ENCODE peak calls at places on chromosomes 2 and 18, in four cellular contexts. H is upper lobe of right lung; K is tibial artery; Y is CD8-positive, alpha-beta memory T cell. D is an unnamed sample.

GRCh38 chr2:156944871-156945270 is 312.6 kb upstream of the GALNT5 start:
- DNase-seq in H (no peak), K (no peak), Y (no peak), D (no peak)

GRCh38 chr2:27753744-27754588 is 17.6 kb upstream of the MRPL33 start:
- DNase-seq in H (peak; percentile 92), K (peak; percentile 85), Y (peak; percentile 78), D (peak; percentile 82)

GRCh38 chr2:151670346-151670745 is 63.9 kb downstream of the NEB start:
- DNase-seq in H (no peak), K (no peak), Y (no peak), D (no peak)

GRCh38 chr2:112151701-112152440 is 13.7 kb downstream of the FBLN7 start:
- DNase-seq in H (peak; percentile 32), K (peak; percentile 28), Y (no peak), D (peak; percentile 40)

GRCh38 chr2:2913601-2914120 is 464.0 kb downstream of the EIPR1 start:
- DNase-seq in H (no peak), K (peak; percentile 40), Y (no peak), D (no peak)

GRCh38 chr2:27040282-27040681 is 7.5 kb downstream of the TMEM214 start:
- DNase-seq in H (no peak), K (no peak), Y (no peak), D (no peak)

GRCh38 chr2:239881031-239881471 is 144.1 kb downstream of the NDUFA10 start:
- DNase-seq in H (no peak), K (peak; percentile 37), Y (no peak), D (peak; percentile 61)

GRCh38 chr18:51506811-51507210 is 309.3 kb upstream of the MEX3C start:
- DNase-seq in H (no peak), K (no peak), Y (no peak), D (no peak)

GRCh38 chr2:131584380-131584779 is 56.7 kb downstream of the CCDC74A start:
- DNase-seq in H (no peak), K (no peak), Y (no peak), D (no peak)

GRCh38 chr2:222203031-222203430 is 95.8 kb downstream of the PAX3 start:
- DNase-seq in H (no peak), K (no peak), Y (no peak), D (no peak)

GRCh38 chr18:56479836-56480235 is 158.6 kb downstream of the TXNL1 start:
- DNase-seq in H (no peak), K (no peak), Y (no peak), D (no peak)

GRCh38 chr2:25483584-25484266 is 142.0 kb upstream of the DNMT3A start:
- DNase-seq in H (no peak), K (no peak), Y (no peak), D (no peak)

GRCh38 chr18:51757525-51757924 is 560.0 kb upstream of the MEX3C start:
- DNase-seq in H (no peak), K (no peak), Y (no peak), D (no peak)

GRCh38 chr2:229342376-229342775 is 71.3 kb upstream of the PID1 start:
- DNase-seq in H (peak; percentile 76), K (no peak), Y (no peak), D (no peak)

GRCh38 chr2:64268330-64268729 is 124.1 kb upstream of the PELI1 start:
- DNase-seq in H (no peak), K (no peak), Y (no peak), D (no peak)

GRCh38 chr2:71190959-71191943 is 35.7 kb downstream of the PAIP2B start:
- DNase-seq in H (no peak), K (no peak), Y (no peak), D (no peak)

GRCh38 chr2:21367421-21367820 is 243.7 kb downstream of the TDRD15 start:
- DNase-seq in H (no peak), K (no peak), Y (no peak), D (no peak)

GRCh38 chr2:110858135-110858737 is 125.9 kb downstream of the ACOXL start:
- DNase-seq in H (no peak), K (no peak), Y (peak; percentile 89), D (no peak)

GRCh38 chr2:209908511-209908910 is 93.9 kb upstream of the RPE start:
- DNase-seq in H (no peak), K (no peak), Y (no peak), D (no peak)

GRCh38 chr2:44844651-44845270 is 96.7 kb upstream of the SIX3 start:
- DNase-seq in H (no peak), K (no peak), Y (no peak), D (no peak)

GRCh38 chr2:217471329-217471728 is 531.5 kb downstream of the TNS1 start:
- DNase-seq in H (no peak), K (no peak), Y (no peak), D (no peak)

GRCh38 chr2:119683717-119684443 is 4.9 kb downstream of the TMEM177 start:
- DNase-seq in H (no peak), K (peak; percentile 29), Y (no peak), D (no peak)

GRCh38 chr2:19021100-19021476 is 337.3 kb downstream of the OSR1 start:
- DNase-seq in H (no peak), K (no peak), Y (no peak), D (no peak)

GRCh38 chr2:208311954-208312353 is 45.9 kb downstream of the PIKFYVE start:
- DNase-seq in H (no peak), K (no peak), Y (no peak), D (no peak)

GRCh38 chr2:86037141-86037794 is 68.4 kb downstream of the POLR1A start:
- DNase-seq in H (peak; percentile 89), K (peak; percentile 82), Y (peak; percentile 75), D (no peak)

GRCh38 chr2:236617796-236618195 is 48.2 kb downstream of the ACKR3 start:
- DNase-seq in H (no peak), K (no peak), Y (no peak), D (no peak)
- H3K4me3 ChIP-seq in H (no peak overlapping the region), K (no peak overlapping the region), Y (no peak overlapping the region), D (no peak overlapping the region)

DNA sequence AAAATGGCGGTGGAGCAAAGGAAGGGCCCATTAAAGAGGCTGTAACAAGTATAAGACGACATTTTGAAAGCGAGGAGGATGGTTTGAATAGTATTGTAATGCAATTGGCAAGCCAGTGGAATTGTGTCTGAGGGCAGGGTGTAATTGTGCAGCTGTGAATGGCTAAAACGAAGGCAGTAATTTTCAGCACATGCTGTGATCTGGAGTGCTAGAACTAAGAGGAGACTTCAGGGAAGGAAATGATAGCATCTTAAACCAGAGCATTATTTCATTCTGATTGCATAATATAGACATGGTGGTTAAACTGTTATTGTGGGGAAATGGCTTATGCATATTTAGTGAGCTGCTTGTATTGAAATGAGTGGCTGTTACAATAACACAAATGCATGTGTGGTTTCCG is 36.3 kb downstream of the THSD7B start:
- DNase-seq in H (no peak), K (no peak), Y (no peak), D (no peak)
- H3K27me3 ChIP-seq in H (no peaks in the 10 kb centered on the region), K (no peaks in the 10 kb centered on the region), Y (no peaks in the 10 kb centered on the region), D (no peaks in the 10 kb centered on the region)

GRCh38 chr2:8540552-8541055 is 141.3 kb upstream of the ID2 start:
- DNase-seq in H (no peak), K (peak; percentile 49), Y (no peak), D (no peak)

GRCh38 chr2:8543065-8543411 is 138.8 kb upstream of the ID2 start:
- DNase-seq in H (no peak), K (peak; percentile 39), Y (no peak), D (no peak)

GRCh38 chr2:8541223-8541622 is 140.6 kb upstream of the ID2 start:
- DNase-seq in H (no peak), K (peak; percentile 34), Y (peak; percentile 30), D (no peak)

GRCh38 chr2:8542381-8543064 is 139.3 kb upstream of the ID2 start:
- DNase-seq in H (no peak), K (peak; percentile 57), Y (peak; percentile 17), D (no peak)

DNA sequence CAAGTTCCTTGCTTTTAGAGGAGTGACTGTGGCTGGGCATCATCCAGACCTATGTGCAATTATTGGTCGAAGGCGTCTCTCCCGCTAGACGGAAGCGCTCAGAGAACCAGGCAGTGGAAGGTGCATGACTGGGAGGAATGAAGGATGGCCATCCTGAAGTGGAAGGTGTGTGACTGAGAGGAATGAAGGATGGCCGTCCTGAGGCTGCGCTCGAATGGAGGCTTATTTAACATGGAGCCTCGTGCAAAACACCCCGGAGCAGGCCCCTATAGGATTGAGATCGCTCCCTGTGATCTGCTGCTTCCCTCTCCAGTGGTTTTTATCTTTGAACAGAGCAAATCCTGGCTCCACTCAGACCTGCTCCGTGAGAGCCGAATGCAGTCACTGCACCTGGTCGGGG is 140.2 kb upstream of the ID2 start:
- DNase-seq in H (no peak), K (peak; percentile 32), Y (peak; percentile 33), D (no peak)
- H3K4me1 ChIP-seq in H (peaks cover 53% of the 10 kb centered on the region), K (peaks cover 7% of the 10 kb centered on the region), Y (peaks cover 58% of the 10 kb centered on the region), D (peaks cover 6% of the 10 kb centered on the region)

GRCh38 chr2:36348721-36349120 is 6.9 kb upstream of the CRIM1 start:
- DNase-seq in H (no peak), K (no peak), Y (no peak), D (no peak)
- H3K4me3 ChIP-seq in H (no peak overlapping the region), K (no peak overlapping the region), Y (no peak overlapping the region), D (no peak overlapping the region)

GRCh38 chr18:5890606-5891360 is 4.5 kb downstream of the TMEM200C start:
- DNase-seq in H (peak; percentile 79), K (peak; percentile 54), Y (no peak), D (no peak)
- H3K27me3 ChIP-seq in H (peaks cover 48% of the 10 kb centered on the region), K (no peaks in the 10 kb centered on the region), Y (peaks cover 6% of the 10 kb centered on the region), D (peaks cover 11% of the 10 kb centered on the region)

GRCh38 chr2:23423062-23423872 is 38.3 kb downstream of the KLHL29 start:
- DNase-seq in H (no peak), K (no peak), Y (no peak), D (no peak)

GRCh38 chr2:23423873-23424680 is 39.1 kb downstream of the KLHL29 start:
- DNase-seq in H (no peak), K (no peak), Y (no peak), D (no peak)

GRCh38 chr2:23420840-23421476 is 36.0 kb downstream of the KLHL29 start:
- DNase-seq in H (no peak), K (no peak), Y (no peak), D (peak; percentile 60)

GRCh38 chr2:23420091-23420839 is 35.3 kb downstream of the KLHL29 start:
- DNase-seq in H (no peak), K (no peak), Y (no peak), D (no peak)

GRCh38 chr2:23422089-23423061 is 37.4 kb downstream of the KLHL29 start:
- DNase-seq in H (no peak), K (no peak), Y (no peak), D (no peak)
- H3K4me1 ChIP-seq in H (peaks cover 12% of the 10 kb centered on the region), K (peaks cover 20% of the 10 kb centered on the region), Y (no peaks in the 10 kb centered on the region), D (peaks cover 9% of the 10 kb centered on the region)

D was measured in ascending aorta.